ENCODE peak calls at places on chromosome 2, in eight cellular contexts. One of them, this sample, is unnamed.

GRCh38 chr2:28021898-28022297 is 131.4 kb downstream of the BABAM2 start:
- ATAC-seq in body of pancreas: no peak
- ATAC-seq in heart right ventricle: no peak
- ATAC-seq in upper lobe of left lung: no peak
- ATAC-seq in lung: no peak
- ATAC-seq in K562: no peak
- ATAC-seq in pancreas: no peak
- ATAC-seq in left lung: no peak
- ATAC-seq in this sample: no peak

GRCh38 chr2:192314800-192315481 is 120.2 kb upstream of the TMEFF2 start:
- ATAC-seq in K562: no peak
- ATAC-seq in upper lobe of left lung: peak; percentile 41
- ATAC-seq in pancreas: no peak
- ATAC-seq in lung: no peak
- ATAC-seq in left lung: no peak
- ATAC-seq in heart right ventricle: no peak
- ATAC-seq in body of pancreas: no peak
- ATAC-seq in this sample: no peak

GRCh38 chr2:98810588-98810928 is 79.6 kb upstream of the MGAT4A start:
- ATAC-seq in K562: no peak
- ATAC-seq in upper lobe of left lung: no peak
- ATAC-seq in body of pancreas: no peak
- ATAC-seq in pancreas: no peak
- ATAC-seq in left lung: no peak
- ATAC-seq in heart right ventricle: no peak
- ATAC-seq in lung: no peak
- ATAC-seq in this sample: no peak

GRCh38 chr2:119730598-119731278 is 29.0 kb upstream of the PTPN4 start:
- ATAC-seq in upper lobe of left lung: peak; percentile 3
- ATAC-seq in body of pancreas: no peak
- ATAC-seq in left lung: peak; percentile 70
- ATAC-seq in heart right ventricle: no peak
- ATAC-seq in K562: no peak
- ATAC-seq in lung: peak; percentile 22
- ATAC-seq in pancreas: no peak
- ATAC-seq in this sample: no peak

GRCh38 chr2:112187805-112188596 is 49.8 kb downstream of the FBLN7 start:
- ATAC-seq in left lung: peak; percentile 55
- ATAC-seq in upper lobe of left lung: no peak
- ATAC-seq in lung: no peak
- ATAC-seq in body of pancreas: no peak
- ATAC-seq in heart right ventricle: no peak
- ATAC-seq in K562: peak; percentile 94
- ATAC-seq in pancreas: no peak
- ATAC-seq in this sample: peak; percentile 25

GRCh38 chr2:133444411-133444934 is 123.8 kb downstream of the NCKAP5 start:
- ATAC-seq in K562: no peak
- ATAC-seq in left lung: no peak
- ATAC-seq in pancreas: no peak
- ATAC-seq in lung: no peak
- ATAC-seq in body of pancreas: no peak
- ATAC-seq in upper lobe of left lung: no peak
- ATAC-seq in heart right ventricle: no peak
- ATAC-seq in this sample: no peak

GRCh38 chr2:156818944-156819343 is 382.8 kb downstream of the GPD2 start:
- ATAC-seq in left lung: no peak
- ATAC-seq in heart right ventricle: peak; percentile 40
- ATAC-seq in upper lobe of left lung: peak; percentile 38
- ATAC-seq in K562: no peak
- ATAC-seq in lung: no peak
- ATAC-seq in body of pancreas: no peak
- ATAC-seq in pancreas: no peak
- ATAC-seq in this sample: no peak

GRCh38 chr2:219713110-219713509 is 85.7 kb downstream of the SLC4A3 start:
- ATAC-seq in lung: no peak
- ATAC-seq in upper lobe of left lung: no peak
- ATAC-seq in left lung: no peak
- ATAC-seq in K562: peak; percentile 98
- ATAC-seq in body of pancreas: no peak
- ATAC-seq in pancreas: no peak
- ATAC-seq in heart right ventricle: no peak
- ATAC-seq in this sample: no peak

GRCh38 chr2:78985558-78985957 is 39.9 kb upstream of the REG3G start:
- ATAC-seq in K562: no peak
- ATAC-seq in upper lobe of left lung: no peak
- ATAC-seq in pancreas: no peak
- ATAC-seq in body of pancreas: no peak
- ATAC-seq in lung: no peak
- ATAC-seq in heart right ventricle: no peak
- ATAC-seq in left lung: no peak
- ATAC-seq in this sample: no peak

GRCh38 chr2:96251721-96252292 is 14.0 kb downstream of the TMEM127 start:
- ATAC-seq in left lung: peak; percentile 86
- ATAC-seq in K562: peak; percentile 85
- ATAC-seq in body of pancreas: peak; percentile 72
- ATAC-seq in pancreas: peak; percentile 55
- ATAC-seq in upper lobe of left lung: peak; percentile 45
- ATAC-seq in heart right ventricle: peak; percentile 70
- ATAC-seq in lung: peak; percentile 83
- ATAC-seq in this sample: peak; percentile 54

DNA sequence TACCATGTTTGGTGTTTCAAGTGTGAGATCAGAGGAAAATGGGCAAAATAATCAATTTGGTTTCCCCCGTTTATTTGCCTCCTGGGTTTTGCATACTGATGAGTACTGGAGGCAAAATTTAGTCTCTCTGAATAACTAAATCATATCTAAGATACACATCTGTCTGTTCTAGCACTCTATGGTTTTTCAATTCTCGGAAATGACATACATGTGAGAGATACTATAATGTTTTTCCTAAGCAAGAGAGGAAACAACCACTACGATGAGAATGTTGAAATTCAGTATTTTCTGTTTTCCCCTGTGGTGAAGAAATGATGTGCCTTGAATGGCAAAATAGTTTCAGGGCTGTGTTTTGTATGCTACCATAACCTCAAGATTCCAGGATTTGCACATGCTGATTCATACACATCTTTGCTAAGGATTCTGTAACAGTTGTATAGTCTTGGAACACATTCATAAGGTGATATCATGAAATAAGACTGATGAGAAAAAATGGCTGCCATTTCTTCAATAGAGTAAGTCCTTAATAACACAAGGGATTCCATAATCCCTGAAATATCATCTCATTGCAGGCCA is 316.7 kb downstream of the FIGN start:
- ATAC-seq in K562: no peak
- ATAC-seq in left lung: no peak
- ATAC-seq in upper lobe of left lung: no peak
- ATAC-seq in body of pancreas: no peak
- ATAC-seq in heart right ventricle: no peak
- ATAC-seq in pancreas: no peak
- ATAC-seq in lung: no peak
- ATAC-seq in this sample: no peak
- H3K27ac ChIP-seq in K562: no peak overlapping the region
- H3K27ac ChIP-seq in left lung: no peak overlapping the region
- H3K27ac ChIP-seq in upper lobe of left lung: no peak overlapping the region
- H3K27ac ChIP-seq in body of pancreas: no peak overlapping the region
- H3K27ac ChIP-seq in heart right ventricle: no peak overlapping the region
- H3K27ac ChIP-seq in pancreas: no peak overlapping the region
- H3K27ac ChIP-seq in lung: no peak overlapping the region
- H3K27ac ChIP-seq in this sample: no peak overlapping the region

DNA sequence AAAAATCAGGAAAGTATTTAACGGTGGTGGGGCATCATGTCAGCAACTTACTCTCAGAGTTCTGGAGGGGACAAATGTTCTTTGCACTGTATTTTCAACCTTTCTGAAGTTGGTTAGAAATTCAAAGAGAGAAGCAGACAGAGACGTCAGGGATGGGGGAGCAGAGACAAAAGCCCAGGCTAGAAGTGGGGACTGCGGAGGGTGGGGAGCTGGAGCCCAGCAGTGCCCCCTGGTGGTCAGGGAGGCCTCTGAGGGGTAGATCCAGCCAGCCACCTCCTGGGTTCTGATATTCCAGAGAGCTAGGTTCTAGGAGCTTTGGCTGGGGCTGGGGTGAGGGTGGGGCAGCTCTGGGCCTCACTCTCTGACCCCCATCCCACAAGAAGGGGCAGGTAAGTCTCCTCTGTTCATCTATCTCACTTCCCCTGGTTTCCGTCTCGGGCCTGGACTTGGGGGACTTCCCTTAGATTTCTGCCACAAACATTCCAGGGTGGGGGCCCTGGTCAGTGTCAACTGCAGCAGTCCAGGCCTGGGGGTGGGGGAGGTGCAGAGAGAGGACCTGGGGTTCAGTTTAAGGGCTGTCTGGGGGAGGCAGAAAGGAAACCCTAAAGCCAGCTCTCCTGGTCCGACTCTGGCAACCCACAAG is 8.9 kb downstream of the TNS1 start:
- ATAC-seq in left lung: peak; percentile 74
- ATAC-seq in body of pancreas: peak; percentile 57
- ATAC-seq in upper lobe of left lung: peak; percentile 76
- ATAC-seq in lung: peak; percentile 32
- ATAC-seq in K562: peak; percentile 99
- ATAC-seq in heart right ventricle: peak; percentile 69
- ATAC-seq in pancreas: peak; percentile 58
- ATAC-seq in this sample: peak; percentile 56
- H3K27ac ChIP-seq in left lung: no peak overlapping the region
- H3K27ac ChIP-seq in body of pancreas: peak overlapping the region; percentile 92
- H3K27ac ChIP-seq in upper lobe of left lung: no peak overlapping the region
- H3K27ac ChIP-seq in lung: no peak overlapping the region
- H3K27ac ChIP-seq in K562: no peak overlapping the region
- H3K27ac ChIP-seq in heart right ventricle: no peak overlapping the region
- H3K27ac ChIP-seq in pancreas: peak overlapping the region; percentile 84
- H3K27ac ChIP-seq in this sample: no peak overlapping the region

GRCh38 chr2:144509548-144510205 is 10.2 kb downstream of the ZEB2 start:
- ATAC-seq in body of pancreas: no peak
- ATAC-seq in heart right ventricle: no peak
- ATAC-seq in lung: no peak
- ATAC-seq in K562: peak; percentile 4
- ATAC-seq in pancreas: no peak
- ATAC-seq in left lung: no peak
- ATAC-seq in upper lobe of left lung: no peak
- ATAC-seq in this sample: no peak

GRCh38 chr2:144508162-144508765 is 11.7 kb downstream of the ZEB2 start:
- ATAC-seq in left lung: peak; percentile 27
- ATAC-seq in heart right ventricle: peak; percentile 10
- ATAC-seq in pancreas: no peak
- ATAC-seq in upper lobe of left lung: peak; percentile 35
- ATAC-seq in K562: peak; percentile 46
- ATAC-seq in body of pancreas: no peak
- ATAC-seq in lung: no peak
- ATAC-seq in this sample: no peak

GRCh38 chr2:144505245-144505801 is 14.6 kb downstream of the ZEB2 start:
- ATAC-seq in upper lobe of left lung: peak; percentile 51
- ATAC-seq in K562: peak; percentile 81
- ATAC-seq in body of pancreas: no peak
- ATAC-seq in lung: no peak
- ATAC-seq in heart right ventricle: peak; percentile 65
- ATAC-seq in pancreas: no peak
- ATAC-seq in left lung: peak; percentile 3
- ATAC-seq in this sample: peak; percentile 74

GRCh38 chr2:144509001-144509545 is 10.8 kb downstream of the ZEB2 start:
- ATAC-seq in heart right ventricle: no peak
- ATAC-seq in lung: no peak
- ATAC-seq in body of pancreas: no peak
- ATAC-seq in left lung: no peak
- ATAC-seq in K562: peak; percentile 10
- ATAC-seq in upper lobe of left lung: no peak
- ATAC-seq in pancreas: no peak
- ATAC-seq in this sample: no peak

DNA sequence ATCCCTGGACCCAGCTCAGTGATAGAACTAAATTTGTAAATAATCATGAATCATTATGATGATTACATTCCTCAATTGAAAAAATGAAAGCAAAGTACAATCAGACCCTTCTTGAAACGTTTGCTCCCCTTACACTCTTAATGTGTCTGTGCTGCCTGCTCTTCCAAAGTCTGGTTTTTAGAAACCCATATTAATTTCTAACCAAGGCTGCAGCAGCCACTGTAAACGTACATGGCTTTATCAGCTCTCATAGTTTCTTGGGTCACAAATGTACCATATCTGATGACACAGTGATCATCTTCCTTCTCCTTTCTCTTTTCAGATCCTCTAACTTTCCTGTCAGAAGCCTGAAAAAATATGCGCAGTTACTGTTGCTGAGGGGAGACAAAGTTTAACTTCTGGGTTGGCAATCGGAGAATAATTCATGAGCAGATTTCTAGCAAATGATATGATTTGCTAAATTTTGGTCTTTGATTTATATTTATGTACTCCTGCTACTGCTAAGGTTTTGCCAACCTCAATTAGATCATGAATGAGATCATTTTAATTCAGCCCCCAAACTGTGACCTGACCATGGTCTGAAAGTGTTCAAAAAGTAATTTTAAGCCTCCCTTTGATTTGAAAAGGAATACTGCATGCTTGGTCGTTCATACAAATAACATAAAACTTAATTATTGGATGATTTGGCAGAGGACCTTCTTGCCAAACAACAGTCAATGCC is 12.3 kb downstream of the ZEB2 start:
- ATAC-seq in upper lobe of left lung: peak; percentile 38
- ATAC-seq in body of pancreas: no peak
- ATAC-seq in lung: no peak
- ATAC-seq in K562: no peak
- ATAC-seq in left lung: peak; percentile 11
- ATAC-seq in pancreas: no peak
- ATAC-seq in heart right ventricle: no peak
- ATAC-seq in this sample: no peak
- H3K27ac ChIP-seq in upper lobe of left lung: peak overlapping the region; percentile 96
- H3K27ac ChIP-seq in body of pancreas: peak overlapping the region; percentile 44
- H3K27ac ChIP-seq in lung: peak overlapping the region; percentile 99
- H3K27ac ChIP-seq in K562: peak overlapping the region; percentile 60
- H3K27ac ChIP-seq in left lung: peak overlapping the region; percentile 99
- H3K27ac ChIP-seq in pancreas: no peak overlapping the region
- H3K27ac ChIP-seq in heart right ventricle: peak overlapping the region; percentile 99
- H3K27ac ChIP-seq in this sample: peak overlapping the region; percentile 29

GRCh38 chr2:200023570-200023969 is 68.2 kb downstream of the MAIP1 start:
- ATAC-seq in body of pancreas: no peak
- ATAC-seq in K562: no peak
- ATAC-seq in upper lobe of left lung: no peak
- ATAC-seq in left lung: no peak
- ATAC-seq in heart right ventricle: no peak
- ATAC-seq in pancreas: no peak
- ATAC-seq in lung: no peak
- ATAC-seq in this sample: no peak

GRCh38 chr2:200028998-200029397 is 73.6 kb downstream of the MAIP1 start:
- ATAC-seq in lung: no peak
- ATAC-seq in heart right ventricle: peak; percentile 10
- ATAC-seq in K562: no peak
- ATAC-seq in upper lobe of left lung: no peak
- ATAC-seq in left lung: peak; percentile 47
- ATAC-seq in body of pancreas: no peak
- ATAC-seq in pancreas: no peak
- ATAC-seq in this sample: no peak

GRCh38 chr2:200025717-200026116 is 70.3 kb downstream of the MAIP1 start:
- ATAC-seq in K562: no peak
- ATAC-seq in pancreas: no peak
- ATAC-seq in body of pancreas: no peak
- ATAC-seq in heart right ventricle: no peak
- ATAC-seq in lung: no peak
- ATAC-seq in upper lobe of left lung: no peak
- ATAC-seq in left lung: no peak
- ATAC-seq in this sample: no peak

GRCh38 chr2:200026838-200027237 is 71.5 kb downstream of the MAIP1 start:
- ATAC-seq in lung: no peak
- ATAC-seq in pancreas: no peak
- ATAC-seq in body of pancreas: no peak
- ATAC-seq in K562: no peak
- ATAC-seq in upper lobe of left lung: no peak
- ATAC-seq in heart right ventricle: peak; percentile 63
- ATAC-seq in left lung: no peak
- ATAC-seq in this sample: no peak

GRCh38 chr2:200026312-200026711 is 70.9 kb downstream of the MAIP1 start:
- ATAC-seq in heart right ventricle: peak; percentile 74
- ATAC-seq in pancreas: no peak
- ATAC-seq in body of pancreas: no peak
- ATAC-seq in K562: no peak
- ATAC-seq in left lung: no peak
- ATAC-seq in upper lobe of left lung: no peak
- ATAC-seq in lung: no peak
- ATAC-seq in this sample: no peak
- H3K27ac ChIP-seq in heart right ventricle: peak overlapping the region; percentile 55
- H3K27ac ChIP-seq in pancreas: no peak overlapping the region
- H3K27ac ChIP-seq in body of pancreas: no peak overlapping the region
- H3K27ac ChIP-seq in K562: no peak overlapping the region
- H3K27ac ChIP-seq in left lung: no peak overlapping the region
- H3K27ac ChIP-seq in upper lobe of left lung: no peak overlapping the region
- H3K27ac ChIP-seq in lung: no peak overlapping the region
- H3K27ac ChIP-seq in this sample: no peak overlapping the region

This sample was measured in gastroesophageal sphincter.